ENCODE peak calls at places on chromosomes 7 and 10, in five cellular contexts. T, Y, G, X and U are unnamed samples. For H3K36me3 and H3K4me1, the result is how much of the 10 kb centered on the place peaks cover.

GRCh38 chr10:63977329-63977923 is 456.2 kb downstream of the REEP3 start:
- DNase-seq in T (peak), X (peak), G (peak), Y (no peak), U (peak)

GRCh38 chr10:131075218-131075770 is 236.2 kb downstream of the TCERG1L start:
- DNase-seq in Y (no peak), T (no peak), X (no peak), G (no peak), U (no peak)

GRCh38 chr10:103715430-103715829 is 139.9 kb downstream of the SH3PXD2A start:
- DNase-seq in G (no peak), Y (peak), T (no peak), X (peak), U (no peak)

GRCh38 chr7:904847-905246 is 28.5 kb downstream of the GET4 start:
- DNase-seq in Y (no peak), T (no peak), X (peak), G (no peak), U (no peak)

GRCh38 chr7:134625571-134625970 is 21.1 kb upstream of the BPGM start:
- DNase-seq in Y (no peak), G (no peak), X (peak), T (no peak), U (no peak)

GRCh38 chr10:53786236-53786635 is 1013.7 kb upstream of the MBL2 start:
- DNase-seq in Y (no peak), X (no peak), T (no peak), G (peak), U (no peak)

GRCh38 chr10:70532554-70533188 is 54.1 kb downstream of the PALD1 start:
- DNase-seq in T (no peak), X (no peak), G (no peak), Y (no peak), U (no peak)

GRCh38 chr7:70343519-70343918 is 745.2 kb downstream of the AUTS2 start:
- DNase-seq in Y (no peak), X (no peak), T (no peak), G (no peak), U (no peak)

GRCh38 chr7:48634116-48634632 is 290.2 kb upstream of the CDC14C start:
- DNase-seq in T (no peak), G (no peak), Y (no peak), X (no peak), U (no peak)

GRCh38 chr7:134419875-134420274 is 39.0 kb downstream of the AKR1B1 start:
- DNase-seq in X (no peak), Y (no peak), G (peak), T (no peak), U (no peak)

GRCh38 chr10:98149858-98150257 is 15.4 kb downstream of the R3HCC1L start:
- DNase-seq in Y (no peak), T (no peak), G (no peak), X (no peak), U (no peak)

GRCh38 chr7:132390705-132391104 is 185.6 kb downstream of the PLXNA4 start:
- DNase-seq in X (peak), T (no peak), G (no peak), Y (no peak), U (no peak)

GRCh38 chr10:129174167-129175014 is 292.6 kb upstream of the MGMT start:
- DNase-seq in X (no peak), Y (no peak), G (no peak), T (no peak), U (no peak)

GRCh38 chr7:70893422-70893821 is 238.5 kb upstream of the GALNT17 start:
- DNase-seq in T (no peak), Y (no peak), X (no peak), G (peak), U (no peak)

GRCh38 chr10:22598488-22598887 is 115.9 kb downstream of the PIP4K2A start:
- DNase-seq in Y (no peak), G (no peak), X (no peak), T (no peak), U (no peak)

GRCh38 chr7:48875300-48875916 is 48.9 kb upstream of the CDC14C start:
- DNase-seq in X (no peak), G (peak), Y (peak), T (peak), U (peak)

GRCh38 chr7:69814421-69814962 is 216.2 kb downstream of the AUTS2 start:
- DNase-seq in G (peak), Y (no peak), X (no peak), T (peak), U (no peak)

GRCh38 chr10:78193189-78193588 is 159.5 kb downstream of the RPS24 start:
- DNase-seq in T (no peak), X (no peak), G (no peak), Y (no peak), U (no peak)

GRCh38 chr7:108097703-108098102 is 32.5 kb downstream of the LAMB4 start:
- DNase-seq in X (no peak), T (no peak), Y (no peak), G (no peak), U (peak)

GRCh38 chr7:6706666-6707407 is at the start of gene ZNF12:
- DNase-seq in Y (peak), X (peak), T (peak), G (peak), U (peak)

GRCh38 chr10:70729763-70730357 is 55.3 kb downstream of the TBATA start:
- DNase-seq in T (no peak), Y (no peak), X (no peak), G (peak), U (peak)

GRCh38 chr10:127855976-127856375 is 36.8 kb downstream of the CLRN3 start:
- DNase-seq in G (peak), T (no peak), X (no peak), Y (no peak), U (no peak)

GRCh38 chr7:81175291-81175942 is 256.6 kb upstream of the SEMA3C start:
- DNase-seq in T (no peak), Y (no peak), G (no peak), X (no peak), U (no peak)

GRCh38 chr10:132396495-132397035 is 435 bp upstream of the PWWP2B start:
- DNase-seq in Y (peak), G (peak), X (peak), T (peak), U (peak)

GRCh38 chr7:128053023-128053422 is 21.8 kb upstream of the LRRC4 start:
- DNase-seq in G (no peak), T (no peak), X (peak), Y (no peak), U (no peak)

GRCh38 chr10:132097609-132098377 is 32.0 kb downstream of the JAKMIP3 start:
- DNase-seq in Y (no peak), G (peak), X (no peak), T (no peak), U (no peak)

GRCh38 chr10:113222207-113222606 is 272.2 kb downstream of the TCF7L2 start:
- DNase-seq in G (peak), X (no peak), T (no peak), Y (no peak), U (no peak)

GRCh38 chr7:69668339-69668738 is 70.1 kb downstream of the AUTS2 start:
- DNase-seq in X (no peak), T (no peak), Y (no peak), G (no peak), U (no peak)

GRCh38 chr7:2626498-2627117 is 5.2 kb upstream of the TTYH3 start:
- DNase-seq in X (peak), Y (peak), T (peak), G (no peak), U (no peak)

GRCh38 chr7:19930851-19931250 is 157.4 kb upstream of the TMEM196 start:
- DNase-seq in Y (no peak), T (no peak), G (no peak), X (no peak), U (no peak)

GRCh38 chr7:101185258-101185839 is 5.3 kb upstream of the NAT16 start:
- DNase-seq in T (no peak), G (no peak), Y (no peak), X (peak), U (no peak)

GRCh38 chr7:117673839-117674238 is 194.0 kb downstream of the CFTR start:
- DNase-seq in T (no peak), G (no peak), Y (no peak), X (peak), U (no peak)

GRCh38 chr10:10794056-10794455 is 223.6 kb upstream of the CELF2 start:
- DNase-seq in X (no peak), T (no peak), Y (no peak), G (no peak), U (peak)

GRCh38 chr10:101986277-101986971 is 69.5 kb downstream of the ARMH3 start:
- DNase-seq in Y (no peak), G (no peak), T (peak), X (no peak), U (peak)

GRCh38 chr7:23106801-23107713 is 1.5 kb downstream of the KLHL7 start:
- DNase-seq in Y (no peak), G (no peak), T (no peak), X (peak), U (no peak)

GRCh38 chr7:155942226-155942950 is 130.1 kb upstream of the SHH start:
- DNase-seq in Y (no peak), X (no peak), G (peak), T (no peak), U (no peak)

GRCh38 chr10:14916600-14916999 is 37.3 kb downstream of the DCLRE1C start:
- DNase-seq in Y (no peak), X (no peak), G (no peak), T (no peak), U (no peak)

GRCh38 chr10:14918964-14919363 is 34.9 kb downstream of the DCLRE1C start:
- DNase-seq in Y (no peak), X (no peak), T (no peak), G (no peak), U (no peak)

DNA sequence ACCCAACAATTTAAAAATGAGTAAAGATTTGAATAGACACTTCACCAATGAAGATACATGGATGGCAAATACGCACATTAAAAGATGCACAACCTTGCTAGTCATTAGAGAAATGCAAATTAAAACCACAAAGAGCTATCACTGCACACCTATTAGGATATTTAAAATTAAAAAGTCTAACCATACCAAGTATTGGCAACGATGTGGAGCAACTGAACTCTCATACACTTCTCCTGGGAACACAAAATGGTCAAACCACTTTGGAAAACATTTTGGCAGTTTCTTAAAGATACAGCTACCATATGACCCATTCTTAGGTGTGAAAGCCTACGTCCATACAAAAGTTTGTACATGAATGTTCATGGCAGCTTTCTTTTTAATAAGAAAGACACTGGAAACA is 36.1 kb downstream of the DCLRE1C start:
- DNase-seq in G (no peak), X (no peak), T (no peak), Y (no peak), U (no peak)
- H3K36me3 ChIP-seq in G (under half), X (under half), T (under half), Y (half or more), U (under half)

GRCh38 chr10:79417266-79417665 is 28.2 kb downstream of the ZCCHC24 start:
- DNase-seq in Y (peak), G (no peak), T (no peak), X (no peak), U (no peak)

GRCh38 chr10:79418274-79418673 is 27.1 kb downstream of the ZCCHC24 start:
- DNase-seq in T (no peak), G (no peak), Y (peak), X (no peak), U (no peak)

GRCh38 chr10:79417731-79418130 is 27.7 kb downstream of the ZCCHC24 start:
- DNase-seq in Y (peak), G (no peak), X (no peak), T (no peak), U (no peak)

GRCh38 chr10:79420974-79421688 is 24.3 kb downstream of the ZCCHC24 start:
- DNase-seq in G (no peak), X (no peak), Y (peak), T (no peak), U (peak)

DNA sequence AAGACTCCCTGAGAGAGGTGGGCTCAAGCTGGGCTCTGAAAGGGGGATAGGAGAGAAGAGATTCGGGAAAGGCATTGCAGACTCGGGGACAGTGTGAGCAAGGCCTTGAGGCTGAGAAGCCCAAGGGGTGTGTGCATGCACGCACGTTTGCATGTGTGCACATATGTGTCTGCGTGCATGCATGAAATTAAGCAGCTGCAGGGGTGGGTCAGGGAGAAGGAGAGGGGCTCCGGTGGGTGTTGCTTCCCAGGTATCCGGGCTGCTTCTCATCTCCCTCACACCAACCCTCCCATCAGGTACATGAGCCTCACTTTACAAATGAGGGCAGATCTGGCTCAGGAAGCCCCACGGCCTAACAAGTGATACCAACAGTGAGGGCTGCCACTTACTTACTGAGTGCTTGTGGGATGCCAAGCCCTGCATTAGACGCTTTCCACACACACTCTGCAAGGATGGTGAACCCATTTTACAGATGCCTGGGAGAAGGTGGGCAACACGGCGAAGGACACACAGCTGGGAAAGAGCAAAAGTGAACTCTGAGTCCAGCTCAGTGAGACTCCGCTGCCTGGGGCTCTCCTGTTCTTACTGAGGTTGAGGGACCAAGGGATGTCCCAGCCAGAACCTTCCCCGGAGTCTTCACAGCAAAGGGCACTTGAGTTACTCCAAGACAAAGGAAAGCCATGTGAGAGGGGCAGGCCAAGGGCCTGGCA is 26.4 kb downstream of the ZCCHC24 start:
- DNase-seq in T (no peak), X (no peak), G (no peak), Y (peak), U (no peak)
- H3K4me1 ChIP-seq in T (under half), X (under half), G (under half), Y (under half), U (half or more)

DNA sequence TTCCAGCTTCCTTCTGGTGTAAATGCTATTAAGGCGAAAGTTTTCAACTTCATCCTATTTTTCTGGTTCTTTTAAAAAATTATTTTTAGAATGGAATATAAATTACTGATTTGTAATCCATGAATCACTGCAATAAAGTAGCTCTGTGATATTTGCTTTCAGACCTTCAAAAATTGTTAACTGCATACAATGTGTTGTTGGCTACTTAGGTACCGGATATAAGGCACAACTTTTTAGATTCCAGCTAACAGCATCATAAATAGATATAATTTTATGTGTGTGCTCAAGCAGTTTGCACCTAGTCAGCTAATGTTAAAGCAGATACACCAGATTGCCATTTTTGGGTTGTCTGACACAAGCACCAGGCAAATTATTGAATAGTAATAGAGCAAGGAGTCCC is 58.7 kb downstream of the PON1 start:
- DNase-seq in Y (no peak), X (no peak), G (no peak), T (no peak), U (no peak)
- H3K4me3 ChIP-seq in Y (no peak), X (no peak), G (no peak), T (no peak), U (no peak)

GRCh38 chr10:125836746-125837145 is 13.4 kb downstream of the BCCIP start:
- DNase-seq in X (no peak), Y (no peak), T (no peak), G (no peak), U (no peak)
- H3K36me3 ChIP-seq in X (half or more), Y (half or more), T (under half), G (half or more), U (half or more)

DNA sequence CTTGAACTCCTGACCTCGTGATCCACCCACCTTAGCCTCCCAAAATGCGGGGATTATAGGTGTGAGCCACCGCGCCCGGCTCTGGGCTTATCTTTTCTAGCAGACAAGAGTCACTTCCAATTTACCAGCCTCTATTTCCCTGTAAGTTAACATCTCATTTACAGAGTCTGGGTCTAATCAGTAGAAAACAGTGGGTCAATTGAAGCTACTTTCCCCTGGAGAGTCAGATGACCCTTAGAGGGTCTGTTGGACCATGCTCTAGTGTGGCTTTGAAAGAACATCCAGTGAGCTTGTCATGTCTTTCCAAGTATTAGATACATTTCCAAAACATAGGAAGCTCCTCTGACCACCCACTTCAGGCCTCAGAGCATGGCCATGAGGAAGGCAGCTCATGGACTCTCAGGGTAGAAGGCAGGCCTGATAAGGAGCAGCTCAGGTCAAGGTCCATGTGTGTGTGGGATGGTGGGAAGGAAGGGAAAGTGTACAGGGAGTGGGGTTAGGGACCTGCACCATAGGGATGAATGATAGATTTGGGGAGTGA is 27.6 kb upstream of the RBM20 start:
- DNase-seq in T (no peak), G (no peak), Y (no peak), X (no peak), U (no peak)
- H3K4me1 ChIP-seq in T (under half), G (under half), Y (under half), X (under half), U (under half)

GRCh38 chr10:451856-452255 is 237.6 kb downstream of the DIP2C start:
- DNase-seq in T (no peak), Y (no peak), X (no peak), G (no peak), U (no peak)

GRCh38 chr10:451021-451471 is 238.4 kb downstream of the DIP2C start:
- DNase-seq in T (no peak), Y (no peak), G (no peak), X (no peak), U (peak)

GRCh38 chr10:454860-455259 is 234.6 kb downstream of the DIP2C start:
- DNase-seq in X (peak), T (no peak), Y (no peak), G (no peak), U (peak)

GRCh38 chr10:452512-453504 is 236.7 kb downstream of the DIP2C start:
- DNase-seq in Y (no peak), X (no peak), T (no peak), G (no peak), U (no peak)

DNA sequence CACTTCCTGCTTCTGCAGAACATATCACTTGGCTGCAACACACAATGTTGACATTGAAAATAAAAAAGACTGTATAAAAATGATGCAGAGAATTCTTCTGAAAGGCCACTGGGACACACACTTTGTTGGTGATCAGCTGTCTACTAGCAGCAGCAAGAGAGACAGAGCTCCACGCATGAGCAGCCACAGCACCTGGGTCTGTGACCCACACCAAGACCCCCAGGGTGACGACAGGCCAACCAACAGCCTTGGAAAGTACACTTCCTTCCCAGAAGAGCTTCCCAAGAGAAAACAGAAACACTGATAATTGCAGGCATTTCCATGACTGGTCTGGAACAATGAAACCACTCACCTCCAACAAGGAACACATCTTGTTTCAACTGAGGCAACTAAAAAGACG is 239.0 kb downstream of the DIP2C start:
- DNase-seq in G (no peak), Y (no peak), X (no peak), T (no peak), U (no peak)
- H3K4me3 ChIP-seq in G (no peak), Y (no peak), X (no peak), T (no peak), U (no peak)

DNA sequence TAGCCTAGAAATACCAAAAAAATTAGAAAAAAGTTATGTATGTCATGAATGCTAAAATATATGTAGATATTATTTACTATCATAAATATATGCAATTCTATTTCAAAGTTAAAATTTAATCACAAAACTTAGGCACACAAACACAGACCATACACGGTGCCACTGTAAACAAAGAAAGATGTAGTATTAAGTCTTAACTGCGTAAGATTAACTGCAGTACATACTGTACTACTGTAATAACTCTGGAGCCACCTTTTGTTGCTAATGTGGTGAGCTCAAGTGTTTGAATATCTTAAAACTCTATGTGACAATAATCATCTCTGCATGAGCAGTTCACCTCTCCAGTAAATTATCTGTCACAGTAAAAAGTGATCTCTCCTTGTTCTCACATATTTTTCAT is 23.6 kb downstream of the GDI2 start:
- DNase-seq in G (no peak), X (no peak), Y (no peak), T (no peak), U (no peak)
- H3K36me3 ChIP-seq in G (half or more), X (under half), Y (half or more), T (under half), U (under half)

DNA sequence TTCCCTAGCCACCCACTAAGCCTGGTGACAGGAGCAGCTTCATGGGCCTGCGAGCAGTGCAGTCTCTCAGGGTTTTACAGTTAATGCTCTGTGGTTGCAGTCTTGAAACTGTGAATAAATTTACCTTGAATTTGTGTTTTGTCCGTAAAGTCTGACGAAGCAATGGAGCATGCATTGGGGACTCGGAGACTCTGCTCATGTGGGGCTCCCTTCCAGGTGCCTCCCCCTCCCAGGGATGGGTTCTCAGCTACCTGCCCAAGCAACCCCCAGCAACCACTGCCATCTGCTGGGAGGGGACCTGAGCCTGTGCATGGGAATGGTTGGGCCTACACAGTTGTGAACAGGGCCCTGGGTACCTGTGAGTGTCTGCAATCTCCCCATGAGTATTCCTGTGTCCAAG is 36.3 kb upstream of the IKZF1 start:
- DNase-seq in T (no peak), G (no peak), X (no peak), Y (no peak), U (no peak)
- H3K4me1 ChIP-seq in T (under half), G (under half), X (under half), Y (under half), U (under half)